ENCODE peak calls at places on chromosomes 3 and 15, in seven cellular contexts. Q is A549, K is K562, P is ovary, M is transverse colon, S is HepG2, O is esophagus muscularis mucosa. F is an unnamed sample. For H3K4me1, the result is how much of the 10 kb centered on the place peaks cover.

GRCh38 chr3:170007031-170007663 is 30.6 kb upstream of the GPR160 start:
- DNase-seq in Q (no peak), K (no peak), P (no peak), M (no peak), S (peak), O (no peak), F (no peak)

GRCh38 chr15:33729648-33730047 is 238.6 kb upstream of the CHRM5 start:
- DNase-seq in Q (peak), K (no peak), P (no peak), M (no peak), S (peak), O (no peak), F (no peak)

GRCh38 chr15:49895337-49896223 is 223.5 kb downstream of the ATP8B4 start:
- DNase-seq in Q (no peak), K (no peak), P (no peak), M (no peak), S (no peak), O (no peak), F (no peak)

GRCh38 chr3:193008654-193009053 is 91.0 kb upstream of the MB21D2 start:
- DNase-seq in Q (no peak), K (no peak), P (no peak), M (no peak), S (no peak), O (no peak), F (no peak)

GRCh38 chr3:53264718-53265117 is 8.9 kb upstream of the TKT start:
- DNase-seq in Q (no peak), K (no peak), P (no peak), M (no peak), S (no peak), O (no peak), F (no peak)

GRCh38 chr3:71681224-71681668 is 44.0 kb downstream of the EIF4E3 start:
- DNase-seq in Q (peak), K (peak), P (peak), M (peak), S (peak), O (no peak), F (peak)

GRCh38 chr15:45919806-45920205 is 285.0 kb downstream of the SQOR start:
- DNase-seq in Q (peak), K (no peak), P (no peak), M (no peak), S (peak), O (no peak), F (no peak)

GRCh38 chr15:95712785-95713184 is 617.7 kb upstream of the NR2F2 start:
- DNase-seq in Q (no peak), K (no peak), P (no peak), M (no peak), S (no peak), O (no peak), F (no peak)

GRCh38 chr15:99097441-99098410 is 7.2 kb upstream of the SYNM start:
- DNase-seq in Q (no peak), K (no peak), P (no peak), M (no peak), S (no peak), O (no peak), F (no peak)

GRCh38 chr15:35078221-35078915 is 6.7 kb downstream of the NANOGP8 start:
- DNase-seq in Q (peak), K (peak), P (no peak), M (peak), S (peak), O (no peak), F (no peak)

GRCh38 chr3:175433026-175433668 is 574.0 kb downstream of the NAALADL2 start:
- DNase-seq in Q (no peak), K (no peak), P (no peak), M (no peak), S (no peak), O (no peak), F (no peak)

GRCh38 chr15:62972814-62973213 is 69.7 kb upstream of the TPM1 start:
- DNase-seq in Q (peak), K (no peak), P (no peak), M (no peak), S (no peak), O (no peak), F (no peak)

GRCh38 chr3:46958469-46959168 is 17.9 kb downstream of the CCDC12 start:
- DNase-seq in Q (no peak), K (no peak), P (no peak), M (no peak), S (no peak), O (no peak), F (no peak)

GRCh38 chr15:63603516-63603915 is 6.3 kb downstream of the FBXL22 start:
- DNase-seq in Q (no peak), K (no peak), P (no peak), M (no peak), S (no peak), O (no peak), F (no peak)

GRCh38 chr3:130576571-130577266 is 59.7 kb downstream of the COL6A6 start:
- DNase-seq in Q (no peak), K (no peak), P (no peak), M (no peak), S (no peak), O (no peak), F (no peak)

GRCh38 chr3:146561879-146562278 is 17.5 kb upstream of the PLSCR1 start:
- DNase-seq in Q (no peak), K (no peak), P (no peak), M (no peak), S (no peak), O (no peak), F (no peak)

GRCh38 chr15:94478763-94479162 is 247.4 kb downstream of the MCTP2 start:
- DNase-seq in Q (no peak), K (no peak), P (no peak), M (no peak), S (no peak), O (no peak), F (no peak)

GRCh38 chr3:101720851-101721649 is 3.4 kb upstream of the CEP97 start:
- DNase-seq in Q (no peak), K (no peak), P (no peak), M (no peak), S (no peak), O (no peak), F (no peak)

GRCh38 chr3:45551214-45552010 is 43.1 kb upstream of the LIMD1 start:
- DNase-seq in Q (peak), K (peak), P (peak), M (peak), S (peak), O (no peak), F (peak)
- H3K4me1 ChIP-seq in Q (under half), K (under half), P (under half), M (under half), S (under half), O (half or more), F (under half)

GRCh38 chr3:190340071-190340470 is 17.8 kb upstream of the CLDN1 start:
- DNase-seq in Q (no peak), K (no peak), P (no peak), M (no peak), S (no peak), O (no peak), F (no peak)

GRCh38 chr3:190346541-190346940 is 24.3 kb upstream of the CLDN1 start:
- DNase-seq in Q (no peak), K (no peak), P (no peak), M (no peak), S (no peak), O (no peak), F (no peak)

GRCh38 chr3:190345878-190346277 is 23.6 kb upstream of the CLDN1 start:
- DNase-seq in Q (peak), K (no peak), P (no peak), M (no peak), S (no peak), O (no peak), F (no peak)

GRCh38 chr3:190345027-190345821 is 23.0 kb upstream of the CLDN1 start:
- DNase-seq in Q (peak), K (no peak), P (peak), M (no peak), S (peak), O (no peak), F (no peak)
- TF ChIP-seq EP300 in Q (peak), K (no peak), P (no peak), M (no peak), S (no peak), O (no peak), F (no peak)

GRCh38 chr15:26665950-26666921 is 106.6 kb downstream of the GABRB3 start:
- DNase-seq in Q (peak), K (no peak), P (no peak), M (no peak), S (no peak), O (no peak), F (no peak)
- TF ChIP-seq POLR2A in Q (no peak), K (no peak), P (no peak), M (no peak), S (no peak), O (no peak), F (no peak)

GRCh38 chr3:41674449-41674848 is 287.5 kb downstream of the ULK4 start:
- DNase-seq in Q (no peak), K (no peak), P (no peak), M (no peak), S (no peak), O (no peak), F (no peak)

GRCh38 chr3:41682996-41683395 is 278.9 kb downstream of the ULK4 start:
- DNase-seq in Q (no peak), K (no peak), P (no peak), M (no peak), S (no peak), O (no peak), F (no peak)

GRCh38 chr3:41683666-41684350 is 278.1 kb downstream of the ULK4 start:
- DNase-seq in Q (peak), K (no peak), P (no peak), M (peak), S (peak), O (no peak), F (no peak)

GRCh38 chr3:41681479-41681878 is 280.4 kb downstream of the ULK4 start:
- DNase-seq in Q (peak), K (no peak), P (no peak), M (no peak), S (peak), O (no peak), F (no peak)

DNA sequence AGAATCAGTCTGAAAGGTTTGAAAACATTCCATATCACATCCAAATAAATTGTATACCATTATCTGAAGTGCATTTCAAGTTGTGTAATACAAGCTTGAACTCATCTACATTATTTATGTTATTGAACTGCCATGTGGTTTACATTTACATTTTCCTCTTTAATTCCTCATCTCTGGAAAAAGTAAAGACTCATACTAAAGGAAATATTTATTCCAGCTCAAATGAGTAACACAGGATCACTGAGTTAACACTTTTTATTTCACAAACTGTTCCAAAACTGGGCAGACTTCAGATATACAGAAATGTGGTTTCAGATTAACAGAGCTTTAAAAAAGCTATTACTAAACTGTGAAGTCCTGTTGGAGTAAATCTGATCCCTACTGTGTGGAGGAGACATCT is 282.5 kb downstream of the ULK4 start:
- DNase-seq in Q (no peak), K (no peak), P (no peak), M (no peak), S (no peak), O (no peak), F (no peak)
- H3K4me1 ChIP-seq in Q (under half), K (under half), P (under half), M (under half), S (under half), O (under half), F (under half)

GRCh38 chr15:73571346-73571745 is 61.8 kb downstream of the NPTN start:
- DNase-seq in Q (no peak), K (no peak), P (no peak), M (no peak), S (peak), O (no peak), F (no peak)

GRCh38 chr15:73572296-73572695 is 60.9 kb downstream of the NPTN start:
- DNase-seq in Q (no peak), K (no peak), P (no peak), M (no peak), S (no peak), O (no peak), F (no peak)

GRCh38 chr15:73570355-73571032 is 62.7 kb downstream of the NPTN start:
- DNase-seq in Q (no peak), K (no peak), P (no peak), M (no peak), S (no peak), O (no peak), F (no peak)

GRCh38 chr15:73567022-73567421 is 66.2 kb downstream of the NPTN start:
- DNase-seq in Q (no peak), K (no peak), P (no peak), M (no peak), S (no peak), O (no peak), F (no peak)

GRCh38 chr15:73568881-73569280 is 64.3 kb downstream of the NPTN start:
- DNase-seq in Q (no peak), K (no peak), P (no peak), M (no peak), S (no peak), O (no peak), F (no peak)
- TF ChIP-seq EP300 in Q (no peak), K (no peak), P (no peak), M (no peak), S (no peak), O (no peak), F (no peak)

GRCh38 chr3:97821810-97822775 is at the start of gene CRYBG3:
- DNase-seq in Q (peak), K (peak), P (peak), M (peak), S (peak), O (peak), F (peak)
- TF ChIP-seq POLR2A in Q (peak), K (no peak), P (peak), M (peak), S (peak), O (no peak), F (peak)